ENCODE peak calls at places on chromosome 21, in six cellular contexts. B, Y, Q, X, R and K are unnamed samples.

GRCh38 chr21:18275740-18276139 is 31.1 kb downstream of the CHODL start:
- DNase-seq in B (no peak), Y (no peak), Q (no peak), X (no peak), R (no peak), K (no peak)

GRCh38 chr21:32007461-32007860 is 134.6 kb downstream of the HUNK start:
- DNase-seq in B (no peak), Y (peak), Q (peak), X (no peak), R (peak), K (no peak)

GRCh38 chr21:26194811-26195251 is 24.3 kb upstream of the APP start:
- DNase-seq in B (no peak), Y (peak), Q (no peak), X (no peak), R (no peak), K (no peak)

GRCh38 chr21:36350282-36350910 is 30.4 kb downstream of the MORC3 start:
- DNase-seq in B (no peak), Y (peak), Q (peak), X (no peak), R (peak), K (no peak)

GRCh38 chr21:41651830-41652229 is 115.0 kb downstream of the RIPK4 start:
- DNase-seq in B (no peak), Y (peak), Q (no peak), X (no peak), R (no peak), K (no peak)

GRCh38 chr21:17451364-17451869 is 61.4 kb upstream of the CXADR start:
- DNase-seq in B (no peak), Y (peak), Q (peak), X (no peak), R (peak), K (no peak)

GRCh38 chr21:33403786-33404571 is 766 bp downstream of the IFNGR2 start:
- DNase-seq in B (peak), Y (peak), Q (peak), X (peak), R (peak), K (peak)

GRCh38 chr21:25537174-25537573 is 70.1 kb downstream of the MRPL39 start:
- DNase-seq in B (no peak), Y (no peak), Q (no peak), X (no peak), R (no peak), K (no peak)

GRCh38 chr21:31927872-31928476 is 55.2 kb downstream of the HUNK start:
- DNase-seq in B (no peak), Y (peak), Q (peak), X (no peak), R (no peak), K (no peak)

GRCh38 chr21:28148400-28149064 is 844.1 kb downstream of the LTN1 start:
- DNase-seq in B (no peak), Y (peak), Q (peak), X (no peak), R (no peak), K (no peak)

GRCh38 chr21:31724552-31724951 is 7.4 kb downstream of the SCAF4 start:
- DNase-seq in B (no peak), Y (no peak), Q (no peak), X (no peak), R (no peak), K (no peak)

GRCh38 chr21:15274701-15275255 is 210.0 kb upstream of the NRIP1 start:
- DNase-seq in B (no peak), Y (no peak), Q (no peak), X (no peak), R (peak), K (no peak)

GRCh38 chr21:28402616-28402989 is 590.1 kb downstream of the LTN1 start:
- DNase-seq in B (no peak), Y (peak), Q (no peak), X (no peak), R (no peak), K (no peak)

GRCh38 chr21:41579692-41580091 is 71.7 kb upstream of the TMPRSS2 start:
- DNase-seq in B (no peak), Y (no peak), Q (no peak), X (no peak), R (no peak), K (no peak)

GRCh38 chr21:33650230-33650629 is 7.9 kb downstream of the ITSN1 start:
- DNase-seq in B (no peak), Y (no peak), Q (no peak), X (no peak), R (no peak), K (no peak)

GRCh38 chr21:32270748-32271147 is 8.1 kb downstream of the MIS18A start:
- DNase-seq in B (no peak), Y (no peak), Q (no peak), X (no peak), R (no peak), K (no peak)

GRCh38 chr21:41763398-41763931 is 3.4 kb downstream of the RIPK4 start:
- DNase-seq in B (no peak), Y (no peak), Q (no peak), X (no peak), R (no peak), K (no peak)

GRCh38 chr21:15749868-15750174 is 20.0 kb downstream of the USP25 start:
- DNase-seq in B (no peak), Y (peak), Q (peak), X (no peak), R (no peak), K (no peak)

GRCh38 chr21:15495965-15496364 is 233.8 kb upstream of the USP25 start:
- DNase-seq in B (no peak), Y (peak), Q (no peak), X (no peak), R (no peak), K (no peak)

GRCh38 chr21:15009964-15010363 is 54.8 kb downstream of the NRIP1 start:
- DNase-seq in B (no peak), Y (peak), Q (no peak), X (no peak), R (no peak), K (no peak)

GRCh38 chr21:42165901-42166300 is 53.0 kb upstream of the ABCG1 start:
- DNase-seq in B (no peak), Y (no peak), Q (no peak), X (no peak), R (no peak), K (no peak)

GRCh38 chr21:29228306-29228705 is 70.4 kb upstream of the BACH1 start:
- DNase-seq in B (no peak), Y (no peak), Q (no peak), X (no peak), R (no peak), K (no peak)

GRCh38 chr21:33211305-33211704 is 18.4 kb upstream of the IFNAR2 start:
- DNase-seq in B (no peak), Y (no peak), Q (no peak), X (no peak), R (no peak), K (no peak)

GRCh38 chr21:21111309-21111920 is 113.2 kb downstream of the NCAM2 start:
- DNase-seq in B (no peak), Y (no peak), Q (no peak), X (no peak), R (no peak), K (no peak)

GRCh38 chr21:32334980-32335471 is 36.4 kb downstream of the MRAP start:
- DNase-seq in B (peak), Y (no peak), Q (peak), X (no peak), R (no peak), K (no peak)

GRCh38 chr21:17925000-17925610 is 105.9 kb upstream of the C21orf91 start:
- DNase-seq in B (peak), Y (peak), Q (peak), X (peak), R (peak), K (peak)

GRCh38 chr21:33196956-33197374 is 32.8 kb upstream of the IFNAR2 start:
- DNase-seq in B (peak), Y (peak), Q (peak), X (peak), R (peak), K (peak)

GRCh38 chr21:27329255-27329851 is 362.5 kb upstream of the ADAMTS5 start:
- DNase-seq in B (no peak), Y (peak), Q (peak), X (no peak), R (no peak), K (no peak)

GRCh38 chr21:36029309-36029708 is 31.0 kb downstream of the SETD4 start:
- DNase-seq in B (no peak), Y (no peak), Q (no peak), X (no peak), R (no peak), K (no peak)

GRCh38 chr21:28738882-28739281 is 253.8 kb downstream of the LTN1 start:
- DNase-seq in B (no peak), Y (no peak), Q (no peak), X (no peak), R (no peak), K (no peak)

GRCh38 chr21:42401820-42402251 is 1.9 kb upstream of the UBASH3A start:
- DNase-seq in B (no peak), Y (no peak), Q (no peak), X (no peak), R (no peak), K (no peak)

GRCh38 chr21:15993951-15994350 is 264.2 kb downstream of the USP25 start:
- DNase-seq in B (no peak), Y (no peak), Q (no peak), X (no peak), R (no peak), K (no peak)

GRCh38 chr21:41712201-41712600 is 54.7 kb downstream of the RIPK4 start:
- DNase-seq in B (peak), Y (no peak), Q (no peak), X (no peak), R (no peak), K (no peak)

GRCh38 chr21:31901342-31901741 is 28.5 kb downstream of the HUNK start:
- DNase-seq in B (no peak), Y (no peak), Q (no peak), X (no peak), R (no peak), K (no peak)

GRCh38 chr21:36450511-36450910 is 29.4 kb downstream of the CLDN14 start:
- DNase-seq in B (no peak), Y (peak), Q (no peak), X (no peak), R (no peak), K (no peak)

GRCh38 chr21:16407403-16408279 is 677.9 kb downstream of the USP25 start:
- DNase-seq in B (no peak), Y (no peak), Q (no peak), X (no peak), R (no peak), K (no peak)

GRCh38 chr21:27320868-27321267 is 354.0 kb upstream of the ADAMTS5 start:
- DNase-seq in B (no peak), Y (no peak), Q (no peak), X (no peak), R (no peak), K (no peak)

GRCh38 chr21:34833465-34833864 is 164.7 kb downstream of the CLIC6 start:
- DNase-seq in B (no peak), Y (no peak), Q (no peak), X (no peak), R (no peak), K (no peak)
- H3K14ac ChIP-seq in B (no peak), Y (peak), Q (no peak), X (no peak), R (no peak), K (no peak)

GRCh38 chr21:46096997-46097825 is 701 bp upstream of the COL6A2 start:
- DNase-seq in B (peak), Y (no peak), Q (no peak), X (peak), R (no peak), K (no peak)
- H4K8ac ChIP-seq in B (no peak), Y (peak), Q (peak), X (peak), R (peak), K (no peak)

GRCh38 chr21:37594472-37594951 is 227.9 kb downstream of the DYRK1A start:
- DNase-seq in B (no peak), Y (no peak), Q (no peak), X (no peak), R (no peak), K (no peak)

GRCh38 chr21:37593015-37593414 is 226.4 kb downstream of the DYRK1A start:
- DNase-seq in B (peak), Y (no peak), Q (no peak), X (peak), R (no peak), K (peak)

GRCh38 chr21:37595944-37596343 is 229.4 kb downstream of the DYRK1A start:
- DNase-seq in B (no peak), Y (no peak), Q (no peak), X (no peak), R (no peak), K (no peak)

GRCh38 chr21:37593740-37594471 is 227.3 kb downstream of the DYRK1A start:
- DNase-seq in B (peak), Y (no peak), Q (no peak), X (no peak), R (no peak), K (no peak)

GRCh38 chr21:37592496-37592895 is 225.9 kb downstream of the DYRK1A start:
- DNase-seq in B (peak), Y (no peak), Q (no peak), X (peak), R (no peak), K (no peak)
- H2AK5ac ChIP-seq in B (no peak), Y (no peak), Q (no peak), X (peak), R (no peak), K (peak)

GRCh38 chr21:40356644-40357043 is 489.4 kb downstream of the PCP4 start:
- DNase-seq in B (no peak), Y (no peak), Q (no peak), X (no peak), R (no peak), K (no peak)
- H3K14ac ChIP-seq in B (no peak), Y (no peak), Q (no peak), X (no peak), R (no peak), K (no peak)

DNA sequence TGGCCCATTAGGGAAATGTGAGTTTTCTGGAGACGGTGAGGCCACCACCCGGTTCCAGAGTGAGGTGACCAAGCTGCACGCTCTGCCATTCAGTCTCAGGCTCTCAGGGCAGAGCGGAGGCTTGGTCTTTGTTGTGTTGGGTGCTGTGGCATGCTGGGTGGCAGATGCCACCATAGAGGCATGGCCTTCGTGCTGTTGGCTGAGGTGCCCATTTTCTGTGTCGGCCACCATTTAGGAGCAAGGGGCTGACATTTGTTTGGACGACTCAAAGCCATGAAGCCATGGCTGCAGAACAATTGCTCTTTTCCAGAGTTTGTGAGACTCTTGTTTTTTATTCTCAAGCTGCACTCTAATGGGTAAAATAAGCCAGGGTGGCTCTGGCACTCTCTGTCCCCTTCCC is 36.8 kb upstream of the PWP2 start:
- DNase-seq in B (no peak), Y (no peak), Q (no peak), X (no peak), R (no peak), K (no peak)
- H4K8ac ChIP-seq in B (no peak), Y (no peak), Q (no peak), X (no peak), R (no peak), K (no peak)